ENCODE peak calls at places on chromosome 11, in five cellular contexts. J is PC-3, P is heart left ventricle, V is right atrium auricular region, B is PC-9. U is an unnamed sample. For H3K36me3, the result is how much of the 10 kb centered on the place peaks cover.

GRCh38 chr11:8988329-8989234 is 15.2 kb downstream of the NRIP3 start:
- DNase-seq in J (peak), P (no peak), V (no peak), B (peak), U (no peak)

GRCh38 chr11:112785104-112785503 is 176.1 kb upstream of the NCAM1 start:
- DNase-seq in J (no peak), P (no peak), V (peak), B (no peak), U (no peak)

GRCh38 chr11:57290288-57290687 is 34.5 kb downstream of the TNKS1BP1 start:
- DNase-seq in J (peak), P (no peak), V (no peak), B (no peak), U (no peak)

GRCh38 chr11:132621976-132622375 is 910.3 kb downstream of the OPCML start:
- DNase-seq in J (no peak), P (no peak), V (no peak), B (no peak), U (no peak)

GRCh38 chr11:1871531-1871930 is 18.6 kb downstream of the LSP1 start:
- DNase-seq in J (no peak), P (peak), V (no peak), B (no peak), U (no peak)

GRCh38 chr11:127074151-127074761 is 73.7 kb upstream of the KIRREL3 start:
- DNase-seq in J (peak), P (no peak), V (no peak), B (peak), U (no peak)

GRCh38 chr11:61362542-61362875 is 335 bp downstream of the TMEM138 start:
- DNase-seq in J (peak), P (no peak), V (no peak), B (peak), U (no peak)

GRCh38 chr11:19738124-19738523 is 25.5 kb downstream of the NAV2 start:
- DNase-seq in J (no peak), P (no peak), V (no peak), B (no peak), U (no peak)

GRCh38 chr11:35675901-35676610 is 13.5 kb downstream of the TRIM44 start:
- DNase-seq in J (peak), P (no peak), V (no peak), B (peak), U (no peak)

GRCh38 chr11:1272531-1272930 is 36.9 kb downstream of the TOLLIP start:
- DNase-seq in J (no peak), P (peak), V (no peak), B (no peak), U (no peak)

GRCh38 chr11:117618273-117618672 is 178.7 kb downstream of the DSCAML1 start:
- DNase-seq in J (no peak), P (no peak), V (no peak), B (no peak), U (no peak)

GRCh38 chr11:61777234-61778090 is 14.9 kb downstream of the TMEM258 start:
- DNase-seq in J (no peak), P (peak), V (no peak), B (no peak), U (no peak)

GRCh38 chr11:101618691-101619090 is 34.9 kb upstream of the TRPC6 start:
- DNase-seq in J (peak), P (no peak), V (no peak), B (no peak), U (no peak)

GRCh38 chr11:68206211-68206610 is 6.9 kb downstream of the KMT5B start:
- DNase-seq in J (peak), P (no peak), V (no peak), B (peak), U (no peak)

GRCh38 chr11:10392680-10393079 is 62.4 kb upstream of the AMPD3 start:
- DNase-seq in J (no peak), P (no peak), V (peak), B (no peak), U (no peak)

GRCh38 chr11:122122179-122122578 is 6.2 kb upstream of the BLID start:
- DNase-seq in J (peak), P (no peak), V (no peak), B (no peak), U (no peak)
- H3K36me3 ChIP-seq in J (half or more), P (under half), V (under half), B (under half), U (under half)

GRCh38 chr11:86537541-86538222 is 134.7 kb downstream of the ME3 start:
- DNase-seq in J (no peak), P (no peak), V (no peak), B (peak), U (no peak)
- TF ChIP-seq CTCF in J (no peak), P (peak), V (no peak), B (no peak), U (no peak)

DNA sequence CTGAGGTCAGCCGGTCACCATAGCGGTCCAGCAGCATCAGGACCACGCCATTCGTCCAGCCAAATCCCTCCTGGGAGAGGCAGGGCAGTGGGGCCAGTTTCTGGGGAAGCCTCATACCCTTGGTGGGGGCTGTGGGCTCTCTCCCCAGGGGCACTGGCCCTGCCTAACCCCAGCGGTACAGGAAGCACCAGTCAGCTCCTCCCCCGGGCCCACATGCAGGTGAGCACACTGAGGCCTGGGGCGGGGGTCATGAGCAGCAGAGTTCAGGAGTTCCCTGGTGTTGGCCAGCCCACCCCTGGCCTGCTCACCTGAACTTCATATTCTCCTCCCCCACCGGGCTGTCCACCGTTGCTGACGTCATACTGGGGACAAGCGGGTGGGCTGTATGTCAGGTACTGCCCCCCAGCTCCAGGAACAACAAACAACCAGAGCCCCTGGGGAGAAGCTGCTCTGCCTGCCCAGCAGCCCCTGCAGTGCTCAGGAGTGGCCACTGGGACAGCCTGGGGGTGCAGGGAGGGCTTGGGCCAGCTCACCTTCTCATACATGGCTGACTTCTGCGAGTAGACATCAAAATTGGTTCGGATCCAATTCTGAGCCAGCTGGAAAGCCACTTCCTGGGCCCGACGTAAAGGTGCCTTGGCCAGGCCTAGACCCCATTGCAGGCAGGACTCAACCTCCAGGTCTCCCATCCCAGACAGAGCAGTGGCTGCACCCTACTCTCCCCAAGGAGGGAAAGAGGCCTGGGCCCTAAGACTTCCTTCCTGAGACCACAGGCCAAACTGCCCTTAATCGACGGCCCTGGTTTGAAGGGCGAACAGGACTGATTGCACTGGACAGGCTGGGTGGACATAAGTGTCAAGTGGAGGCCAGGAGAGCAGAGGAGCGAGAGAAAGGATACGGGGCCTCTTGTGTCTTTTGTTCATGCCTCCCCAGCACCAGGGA is 20.8 kb downstream of the TREH start:
- DNase-seq in J (peak), P (peak), V (no peak), B (no peak), U (no peak)
- H3K27ac ChIP-seq in J (no peak), P (peak), V (peak), B (no peak), U (peak)

GRCh38 chr11:65855927-65856363 is 2.0 kb downstream of the CFL1 start:
- DNase-seq in J (no peak), P (no peak), V (no peak), B (peak), U (no peak)
- H3K36me3 ChIP-seq in J (half or more), P (half or more), V (under half), B (under half), U (half or more)

DNA sequence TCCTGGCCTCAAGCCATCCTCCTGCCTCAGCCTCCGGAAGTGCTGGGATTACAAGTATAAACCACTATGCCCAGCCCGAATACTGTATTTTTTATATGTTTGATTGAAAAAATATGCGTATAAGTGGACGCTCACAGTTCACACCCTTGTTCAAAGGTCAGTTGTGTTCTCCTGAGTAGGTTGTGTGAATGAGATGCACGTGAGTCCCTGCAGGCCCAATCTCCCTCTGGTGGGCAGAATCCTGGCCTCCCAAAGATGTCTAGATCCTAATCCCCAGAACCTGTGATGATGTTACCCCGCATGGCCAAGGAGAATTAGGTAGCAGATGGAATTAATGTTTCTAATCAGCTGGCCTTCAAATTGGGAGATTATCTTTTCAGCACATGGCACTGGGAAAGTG is 41.9 kb downstream of the CTTN start:
- DNase-seq in J (no peak), P (no peak), V (no peak), B (no peak), U (no peak)
- TF ChIP-seq CTCF in J (no peak), P (no peak), V (no peak), B (no peak), U (no peak)

DNA sequence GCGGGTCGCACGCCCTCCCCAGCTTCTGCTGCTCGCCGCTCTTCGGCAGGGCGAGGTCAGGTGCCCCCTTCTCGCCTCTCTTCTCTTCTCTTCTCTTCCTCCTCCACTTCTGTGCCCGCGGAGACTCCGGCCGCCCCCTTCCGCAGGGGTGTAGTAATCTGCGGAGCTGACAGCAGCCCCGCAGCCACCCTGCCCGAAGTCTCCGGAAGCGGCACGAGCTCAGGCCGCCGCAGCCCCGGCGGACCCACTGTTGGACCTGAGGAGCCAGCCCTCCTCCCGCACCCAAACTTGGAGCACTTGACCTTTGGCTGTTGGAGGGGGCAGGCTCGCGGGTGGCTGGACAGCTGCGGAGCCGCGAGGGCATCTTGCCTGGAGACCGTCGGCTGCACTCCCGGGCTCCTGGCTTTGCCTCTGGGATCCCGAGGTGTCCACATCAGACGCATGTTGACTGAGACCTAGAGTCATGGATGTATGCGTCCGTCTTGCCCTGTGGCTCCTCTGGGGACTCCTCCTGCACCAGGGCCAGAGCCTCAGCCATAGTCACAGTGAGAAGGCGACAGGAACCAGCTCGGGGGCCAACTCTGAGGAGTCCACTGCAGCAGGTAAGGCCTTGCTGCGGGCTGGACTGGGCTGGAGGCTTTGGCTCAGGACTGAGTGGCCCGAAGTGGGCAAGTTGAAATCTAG is 486 bp downstream of the STIM1 start:
- DNase-seq in J (peak), P (peak), V (peak), B (no peak), U (no peak)
- H3K27ac ChIP-seq in J (no peak), P (peak), V (peak), B (peak), U (peak)

DNA sequence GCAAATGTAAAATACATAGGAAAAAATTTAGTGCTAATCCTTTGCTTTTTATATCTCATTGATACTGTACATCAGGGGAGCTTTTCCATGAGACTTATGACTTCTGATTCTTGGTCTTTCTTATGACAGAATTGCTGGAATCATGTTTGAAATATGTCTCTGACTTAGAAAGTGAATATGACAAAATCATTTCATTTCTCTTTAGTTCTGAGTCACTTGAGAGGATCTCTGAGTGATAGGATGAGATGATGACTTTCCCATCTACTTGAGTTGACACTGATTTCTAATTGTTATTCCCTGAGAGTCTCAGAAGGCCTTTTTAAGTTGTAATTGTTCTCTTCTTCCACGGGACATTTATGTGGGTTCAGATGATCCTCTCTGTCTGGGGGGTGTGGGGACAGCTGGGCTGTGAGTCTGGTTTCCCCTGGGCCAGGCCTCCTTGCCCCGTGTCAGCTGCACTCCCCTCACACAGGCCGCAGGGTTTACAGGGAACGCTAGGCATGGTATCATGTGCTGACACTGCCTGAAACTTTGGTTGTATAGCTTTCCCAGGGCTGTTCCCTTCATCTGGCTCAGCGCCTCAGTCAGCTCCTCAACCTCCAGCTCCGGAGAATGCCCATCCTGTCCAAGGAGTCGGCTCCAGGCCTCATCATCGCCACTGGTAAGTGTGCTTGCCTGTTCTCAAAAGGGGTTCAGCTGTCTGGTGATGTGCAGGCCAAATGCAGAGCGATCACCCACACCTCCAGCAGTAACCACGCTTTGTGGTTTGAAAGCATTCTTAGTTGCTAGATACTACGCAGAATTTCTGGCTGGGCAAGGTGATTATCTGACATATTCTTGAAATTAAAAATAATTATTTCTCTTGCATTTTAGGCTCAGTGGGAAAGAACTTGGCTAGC is 69.5 kb upstream of the SORL1-AS1 start:
- DNase-seq in J (peak), P (no peak), V (peak), B (no peak), U (no peak)
- H3K36me3 ChIP-seq in J (under half), P (under half), V (under half), B (under half), U (under half)

DNA sequence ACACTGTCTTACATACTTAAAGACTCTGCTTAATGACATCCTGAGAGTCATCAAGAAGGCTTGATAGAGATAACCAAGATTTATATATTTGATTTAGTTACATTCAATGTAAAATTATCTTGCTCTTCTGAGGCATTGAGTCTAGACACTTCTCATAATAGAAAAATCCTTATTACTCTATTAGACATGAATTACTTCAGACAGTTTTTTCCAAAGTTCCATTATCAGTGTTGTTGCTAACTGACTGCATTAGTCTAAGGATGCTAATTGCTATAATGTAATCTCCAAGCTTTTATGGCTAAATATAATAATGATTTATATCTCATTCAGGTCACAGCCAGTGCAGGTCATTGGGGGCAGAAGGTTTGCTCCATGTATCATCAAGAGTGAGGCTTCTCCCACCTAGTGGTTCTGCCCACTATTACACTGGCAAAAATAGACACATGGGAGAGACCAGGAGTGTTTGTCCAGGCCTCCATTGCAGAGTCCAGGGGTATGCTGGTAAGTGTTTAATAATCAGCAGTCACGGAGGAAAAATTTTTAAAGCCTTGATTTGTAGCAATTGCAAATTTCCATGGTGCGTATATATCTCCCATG is 377.2 kb upstream of the DDI1 start:
- DNase-seq in J (peak), P (no peak), V (no peak), B (no peak), U (no peak)
- TF ChIP-seq CTCF in J (peak), P (no peak), V (no peak), B (peak), U (no peak)

GRCh38 chr11:13495929-13496328 is at the start of gene PTH:
- DNase-seq in J (no peak), P (no peak), V (no peak), B (no peak), U (no peak)
- H3K27ac ChIP-seq in J (no peak), P (no peak), V (no peak), B (no peak), U (no peak)